ENCODE peak calls at places on chromosomes 3 and 15, in five cellular contexts. E, Z, S, H and T are unnamed samples.

GRCh38 chr15:58221591-58222241 is 83.5 kb downstream of the AQP9 start:
- DNase-seq in E (no peak), Z (peak), S (peak), H (no peak), T (peak)

GRCh38 chr15:65421360-65422215 is 1.2 kb downstream of the IGDCC4 start:
- DNase-seq in E (no peak), Z (peak), S (peak), H (no peak), T (peak)

GRCh38 chr3:167867981-167868380 is 132.5 kb downstream of the SERPINI1 start:
- DNase-seq in E (no peak), Z (no peak), S (no peak), H (no peak), T (no peak)

GRCh38 chr15:71117906-71118305 is 2.6 kb downstream of the THSD4 start:
- DNase-seq in E (no peak), Z (no peak), S (no peak), H (no peak), T (peak)

GRCh38 chr15:50697109-50697797 is 10.7 kb upstream of the TRPM7 start:
- DNase-seq in E (no peak), Z (peak), S (no peak), H (no peak), T (no peak)

GRCh38 chr3:129658156-129658843 is 51.8 kb upstream of the PLXND1 start:
- DNase-seq in E (no peak), Z (no peak), S (no peak), H (no peak), T (peak)

GRCh38 chr3:187741403-187742350 is 3.6 kb downstream of the BCL6 start:
- DNase-seq in E (peak), Z (peak), S (peak), H (peak), T (peak)

GRCh38 chr3:69941037-69941436 is 58.5 kb upstream of the SAMMSON start:
- DNase-seq in E (no peak), Z (no peak), S (no peak), H (no peak), T (no peak)

GRCh38 chr3:23865595-23866396 is 51.0 kb downstream of the NKIRAS1 start:
- DNase-seq in E (no peak), Z (peak), S (peak), H (no peak), T (peak)

GRCh38 chr3:182698078-182698477 is 95.2 kb upstream of the ATP11B start:
- DNase-seq in E (no peak), Z (no peak), S (no peak), H (no peak), T (no peak)

GRCh38 chr3:65291448-65292091 is 603.8 kb upstream of the ADAMTS9 start:
- DNase-seq in E (no peak), Z (no peak), S (no peak), H (no peak), T (no peak)

GRCh38 chr15:68207176-68207935 is 2.2 kb upstream of the CALML4 start:
- DNase-seq in E (no peak), Z (no peak), S (no peak), H (no peak), T (no peak)

GRCh38 chr3:186154641-186155040 is 45.8 kb upstream of the ETV5 start:
- DNase-seq in E (no peak), Z (no peak), S (no peak), H (no peak), T (no peak)

GRCh38 chr15:70266412-70267089 is 168.8 kb upstream of the TLE3 start:
- DNase-seq in E (no peak), Z (no peak), S (no peak), H (no peak), T (no peak)

GRCh38 chr3:76673171-76673570 is 366.7 kb upstream of the ROBO2 start:
- DNase-seq in E (no peak), Z (no peak), S (no peak), H (no peak), T (no peak)

GRCh38 chr15:85048430-85048829 is 66.8 kb downstream of the PDE8A start:
- DNase-seq in E (no peak), Z (peak), S (no peak), H (no peak), T (peak)

GRCh38 chr15:92079047-92079446 is 225.5 kb downstream of the SLCO3A1 start:
- DNase-seq in E (no peak), Z (no peak), S (no peak), H (no peak), T (peak)

GRCh38 chr3:33439421-33440327 is 531 bp downstream of the UBP1 start:
- DNase-seq in E (peak), Z (peak), S (peak), H (peak), T (peak)

GRCh38 chr3:9933561-9934234 is at the start of gene CRELD1:
- DNase-seq in E (peak), Z (peak), S (peak), H (peak), T (peak)

GRCh38 chr3:50658831-50659230 is 15.9 kb upstream of the DOCK3 start:
- DNase-seq in E (no peak), Z (no peak), S (no peak), H (no peak), T (no peak)

GRCh38 chr15:77632760-77633133 is at the start of gene LINGO1:
- DNase-seq in E (no peak), Z (no peak), S (no peak), H (no peak), T (no peak)

GRCh38 chr3:59573911-59574310 is 524.1 kb upstream of the CFAP20DC start:
- DNase-seq in E (no peak), Z (peak), S (no peak), H (no peak), T (peak)

GRCh38 chr3:12462159-12462962 is 21.9 kb upstream of the TSEN2 start:
- DNase-seq in E (no peak), Z (no peak), S (no peak), H (no peak), T (peak)

GRCh38 chr15:66948294-66948693 is 117.1 kb upstream of the SMAD3 start:
- DNase-seq in E (no peak), Z (peak), S (no peak), H (no peak), T (peak)

GRCh38 chr15:96181217-96181616 is 149.3 kb upstream of the NR2F2 start:
- DNase-seq in E (no peak), Z (no peak), S (no peak), H (no peak), T (no peak)

GRCh38 chr3:11238057-11238456 is 34.1 kb upstream of the ATG7 start:
- DNase-seq in E (no peak), Z (peak), S (no peak), H (no peak), T (peak)

GRCh38 chr3:39379778-39380155 is 3.4 kb upstream of the SLC25A38 start:
- DNase-seq in E (no peak), Z (no peak), S (peak), H (no peak), T (no peak)

GRCh38 chr3:43867673-43868072 is 176.9 kb downstream of the ABHD5 start:
- DNase-seq in E (no peak), Z (peak), S (no peak), H (no peak), T (peak)

GRCh38 chr3:57892423-57892822 is 115.8 kb upstream of the FLNB start:
- DNase-seq in E (no peak), Z (peak), S (no peak), H (no peak), T (peak)

GRCh38 chr3:184155644-184156521 is 706 bp downstream of the DVL3 start:
- DNase-seq in E (peak), Z (peak), S (peak), H (no peak), T (no peak)

GRCh38 chr3:172653004-172653403 is 57.9 kb downstream of the NCEH1 start:
- DNase-seq in E (no peak), Z (no peak), S (no peak), H (no peak), T (no peak)

GRCh38 chr3:179015551-179016020 is 56.0 kb downstream of the ZMAT3 start:
- DNase-seq in E (peak), Z (peak), S (peak), H (no peak), T (peak)

GRCh38 chr3:107999215-107999775 is 91.5 kb downstream of the CD47 start:
- DNase-seq in E (no peak), Z (no peak), S (no peak), H (no peak), T (peak)

GRCh38 chr3:129106320-129106719 is 15.3 kb downstream of the RAB43 start:
- DNase-seq in E (no peak), Z (no peak), S (no peak), H (no peak), T (no peak)

GRCh38 chr15:74381481-74381880 is 14.0 kb upstream of the CYP11A1 start:
- DNase-seq in E (no peak), Z (no peak), S (no peak), H (no peak), T (no peak)

GRCh38 chr15:90617171-90617570 is 87.4 kb downstream of the CRTC3 start:
- DNase-seq in E (no peak), Z (peak), S (no peak), H (no peak), T (no peak)

GRCh38 chr15:100349321-100349695 is 7.5 kb upstream of the ADAMTS17 start:
- DNase-seq in E (no peak), Z (no peak), S (no peak), H (no peak), T (no peak)

GRCh38 chr3:107216711-107217110 is 160.5 kb upstream of the CCDC54 start:
- DNase-seq in E (no peak), Z (peak), S (no peak), H (no peak), T (peak)